ENCODE peak calls at places on chromosomes 2 and 18, in ten cellular contexts. H is Calu3; E is AML-193; K is activated CD4-positive, alpha-beta T cell treated with anti-CD3 and anti-CD28 coated beads, Interleukin-2, amount 10 ng/mL, durations not matched to agents 7 days and 5 days; S is NCI-H2029 treated with DMSO at 0.1 percent for 48 hours; P is stimulated activated CD8-positive, alpha-beta memory T cell treated with anti-CD3 and anti-CD28 coated beads, Interleukin-4, amount 100 ng/mL, for 4 hours; L is GOT3; U is transverse colon; I is heart right ventricle; X is astrocyte of the spinal cord. W is an unnamed sample.

GRCh38 chr2:226644342-226644957 is 155.2 kb downstream of the IRS1 start:
- DNase-seq in H (no peak), E (no peak), K (no peak), S (no peak), P (no peak), L (no peak), U (no peak), I (peak), X (peak), W (no peak)

GRCh38 chr2:70984576-70985282 is 6.3 kb downstream of the ANKRD53 start:
- DNase-seq in H (no peak), E (peak), K (peak), S (no peak), P (peak), L (no peak), U (peak), I (peak), X (peak), W (no peak)

GRCh38 chr2:212970132-212970531 is 181.3 kb downstream of the IKZF2 start:
- DNase-seq in H (no peak), E (no peak), K (no peak), S (no peak), P (no peak), L (no peak), U (no peak), I (no peak), X (peak), W (no peak)

GRCh38 chr2:233538741-233539140 is 27.8 kb downstream of the USP40 start:
- DNase-seq in H (no peak), E (no peak), K (no peak), S (no peak), P (no peak), L (no peak), U (no peak), I (no peak), X (no peak), W (no peak)

GRCh38 chr18:21241224-21242131 is 554 bp upstream of the GREB1L start:
- DNase-seq in H (peak), E (no peak), K (no peak), S (no peak), P (no peak), L (no peak), U (peak), I (peak), X (no peak), W (no peak)

GRCh38 chr18:35408843-35409261 is 31.7 kb upstream of the ZNF396 start:
- DNase-seq in H (peak), E (no peak), K (no peak), S (no peak), P (no peak), L (no peak), U (peak), I (no peak), X (no peak), W (no peak)

GRCh38 chr2:234661849-234662248 is 165.0 kb upstream of the ARL4C start:
- DNase-seq in H (no peak), E (no peak), K (no peak), S (no peak), P (no peak), L (no peak), U (no peak), I (no peak), X (no peak), W (no peak)

GRCh38 chr2:237674731-237675276 is 47.4 kb downstream of the LRRFIP1 start:
- DNase-seq in H (peak), E (peak), K (peak), S (peak), P (peak), L (peak), U (peak), I (peak), X (peak), W (peak)

GRCh38 chr18:22515250-22515649 is 97.5 kb upstream of the CTAGE1 start:
- DNase-seq in H (no peak), E (no peak), K (no peak), S (no peak), P (no peak), L (no peak), U (no peak), I (no peak), X (no peak), W (no peak)

GRCh38 chr2:111049792-111050640 is 70.7 kb upstream of the BCL2L11 start:
- DNase-seq in H (no peak), E (no peak), K (no peak), S (no peak), P (no peak), L (no peak), U (peak), I (no peak), X (no peak), W (no peak)

GRCh38 chr18:48931680-48932461 is 18.9 kb downstream of the SMAD7 start:
- DNase-seq in H (peak), E (no peak), K (peak), S (no peak), P (no peak), L (peak), U (peak), I (no peak), X (no peak), W (no peak)

GRCh38 chr2:104312684-104313083 is 541.2 kb upstream of the POU3F3 start:
- DNase-seq in H (no peak), E (no peak), K (no peak), S (no peak), P (no peak), L (no peak), U (no peak), I (no peak), X (no peak), W (no peak)

GRCh38 chr18:48885266-48885950 is 65.4 kb downstream of the SMAD7 start:
- DNase-seq in H (no peak), E (no peak), K (no peak), S (no peak), P (no peak), L (no peak), U (no peak), I (no peak), X (no peak), W (no peak)

GRCh38 chr2:64609229-64609994 is 44.3 kb downstream of the SERTAD2 start:
- DNase-seq in H (peak), E (peak), K (peak), S (no peak), P (no peak), L (peak), U (peak), I (peak), X (no peak), W (no peak)

GRCh38 chr2:64862623-64863022 is 126.6 kb upstream of the SLC1A4 start:
- DNase-seq in H (no peak), E (peak), K (no peak), S (no peak), P (no peak), L (no peak), U (no peak), I (no peak), X (no peak), W (no peak)

GRCh38 chr2:20378891-20379519 is 28.4 kb upstream of the PUM2 start:
- DNase-seq in H (peak), E (no peak), K (no peak), S (no peak), P (no peak), L (peak), U (peak), I (peak), X (peak), W (peak)

GRCh38 chr18:48376406-48376805 is 32.8 kb downstream of the ZBTB7C start:
- DNase-seq in H (no peak), E (no peak), K (no peak), S (no peak), P (no peak), L (no peak), U (no peak), I (no peak), X (no peak), W (no peak)

GRCh38 chr2:136305517-136306192 is 187.7 kb upstream of the CXCR4 start:
- DNase-seq in H (no peak), E (no peak), K (peak), S (no peak), P (no peak), L (no peak), U (no peak), I (no peak), X (no peak), W (no peak)

GRCh38 chr18:29147944-29148343 is 971.0 kb upstream of the CDH2 start:
- DNase-seq in H (no peak), E (no peak), K (no peak), S (no peak), P (no peak), L (no peak), U (no peak), I (no peak), X (peak), W (no peak)

GRCh38 chr2:240269886-240270285 is 129.4 kb upstream of the OTOS start:
- DNase-seq in H (no peak), E (no peak), K (no peak), S (no peak), P (no peak), L (no peak), U (no peak), I (no peak), X (no peak), W (no peak)

GRCh38 chr2:120303177-120303576 is 42.8 kb upstream of the INHBB start:
- DNase-seq in H (no peak), E (no peak), K (no peak), S (no peak), P (no peak), L (no peak), U (no peak), I (no peak), X (no peak), W (no peak)

GRCh38 chr18:23772327-23772920 is 83.2 kb downstream of the LAMA3 start:
- DNase-seq in H (no peak), E (no peak), K (no peak), S (no peak), P (no peak), L (no peak), U (no peak), I (no peak), X (no peak), W (no peak)

W was measured in astrocyte of the cerebellum.